ENCODE peak calls at places on chromosome 5, in eight cellular contexts. T is K562, M is heart left ventricle, F is breast epithelium, J is body of pancreas, Q is Peyer's patch, P is IMR-90, R is uterus. B is an unnamed sample.

GRCh38 chr5:55276771-55277170 is 30.7 kb downstream of the DHX29 start:
- DNase-seq in T (no peak), M (no peak), F (no peak), J (no peak), Q (no peak), P (peak), R (no peak), B (no peak)

GRCh38 chr5:130605200-130605599 is 559.9 kb downstream of the HINT1 start:
- DNase-seq in T (no peak), M (no peak), F (no peak), J (no peak), Q (no peak), P (no peak), R (no peak), B (no peak)

GRCh38 chr5:86757824-86758223 is 140.1 kb downstream of the COX7C start:
- DNase-seq in T (peak), M (no peak), F (no peak), J (no peak), Q (no peak), P (peak), R (no peak), B (no peak)

GRCh38 chr5:92800360-92800759 is 780.7 kb downstream of the NR2F1-AS1 start:
- DNase-seq in T (no peak), M (no peak), F (no peak), J (no peak), Q (no peak), P (peak), R (no peak), B (no peak)

GRCh38 chr5:40680741-40681350 is 1.1 kb downstream of the PTGER4 start:
- DNase-seq in T (no peak), M (no peak), F (no peak), J (peak), Q (peak), P (no peak), R (peak), B (no peak)

GRCh38 chr5:126847318-126848221 is 70.6 kb downstream of the LMNB1 start:
- DNase-seq in T (peak), M (no peak), F (no peak), J (no peak), Q (no peak), P (no peak), R (no peak), B (no peak)

GRCh38 chr5:112208699-112209615 is 210.1 kb downstream of the EPB41L4A start:
- DNase-seq in T (no peak), M (no peak), F (no peak), J (no peak), Q (no peak), P (peak), R (no peak), B (no peak)

GRCh38 chr5:133410335-133410828 is 202.0 kb downstream of the FSTL4 start:
- DNase-seq in T (no peak), M (peak), F (no peak), J (no peak), Q (no peak), P (no peak), R (no peak), B (peak)

GRCh38 chr5:55857247-55857640 is 6.1 kb downstream of the IL31RA start:
- DNase-seq in T (no peak), M (no peak), F (no peak), J (no peak), Q (no peak), P (no peak), R (no peak), B (no peak)

GRCh38 chr5:115098041-115098702 is 71.5 kb downstream of the TRIM36 start:
- DNase-seq in T (peak), M (no peak), F (no peak), J (peak), Q (no peak), P (peak), R (no peak), B (no peak)

GRCh38 chr5:4901890-4902289 is 238.2 kb upstream of the ADAMTS16 start:
- DNase-seq in T (no peak), M (no peak), F (no peak), J (no peak), Q (no peak), P (no peak), R (no peak), B (no peak)

GRCh38 chr5:124883686-124884085 is 137.2 kb upstream of the ZNF608 start:
- DNase-seq in T (no peak), M (no peak), F (no peak), J (no peak), Q (no peak), P (no peak), R (no peak), B (no peak)

GRCh38 chr5:16894236-16895057 is 41.6 kb downstream of the MYO10 start:
- DNase-seq in T (no peak), M (no peak), F (peak), J (peak), Q (no peak), P (peak), R (no peak), B (no peak)

GRCh38 chr5:147174671-147175070 is 60.2 kb upstream of the STK32A start:
- DNase-seq in T (no peak), M (no peak), F (no peak), J (no peak), Q (no peak), P (no peak), R (no peak), B (no peak)

GRCh38 chr5:147177125-147177840 is 57.5 kb upstream of the STK32A start:
- DNase-seq in T (no peak), M (no peak), F (no peak), J (no peak), Q (no peak), P (peak), R (no peak), B (no peak)

GRCh38 chr5:147179555-147180147 is 55.2 kb upstream of the STK32A start:
- DNase-seq in T (no peak), M (no peak), F (no peak), J (no peak), Q (no peak), P (no peak), R (no peak), B (no peak)

GRCh38 chr5:147175516-147176097 is 59.2 kb upstream of the STK32A start:
- DNase-seq in T (no peak), M (no peak), F (no peak), J (no peak), Q (no peak), P (no peak), R (no peak), B (no peak)

DNA sequence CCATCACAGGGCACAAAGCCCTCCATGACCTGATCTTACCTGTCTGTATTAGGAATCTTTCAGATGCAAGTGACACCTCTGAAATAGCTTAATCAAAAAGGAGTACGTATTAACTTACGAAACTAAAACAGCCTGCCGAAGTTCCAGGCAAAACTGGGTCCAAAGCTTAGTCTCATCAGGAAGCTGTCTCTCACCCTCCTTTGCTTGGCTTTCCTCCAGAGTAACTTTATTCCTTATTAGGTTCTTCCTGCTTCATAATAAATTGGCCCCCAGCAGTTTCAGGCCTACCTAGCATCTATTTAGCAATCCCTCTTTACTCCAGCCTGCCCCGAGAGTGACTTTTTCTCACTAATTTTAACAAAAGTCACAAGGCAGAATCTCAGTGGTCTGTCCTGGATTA is 58.4 kb upstream of the STK32A start:
- DNase-seq in T (no peak), M (no peak), F (no peak), J (peak), Q (no peak), P (no peak), R (no peak), B (no peak)
- TF ChIP-seq POLR2A in T (no peak), M (no peak), F (no peak), J (no peak), Q (no peak), P (no peak), R (no peak), B (no peak)

DNA sequence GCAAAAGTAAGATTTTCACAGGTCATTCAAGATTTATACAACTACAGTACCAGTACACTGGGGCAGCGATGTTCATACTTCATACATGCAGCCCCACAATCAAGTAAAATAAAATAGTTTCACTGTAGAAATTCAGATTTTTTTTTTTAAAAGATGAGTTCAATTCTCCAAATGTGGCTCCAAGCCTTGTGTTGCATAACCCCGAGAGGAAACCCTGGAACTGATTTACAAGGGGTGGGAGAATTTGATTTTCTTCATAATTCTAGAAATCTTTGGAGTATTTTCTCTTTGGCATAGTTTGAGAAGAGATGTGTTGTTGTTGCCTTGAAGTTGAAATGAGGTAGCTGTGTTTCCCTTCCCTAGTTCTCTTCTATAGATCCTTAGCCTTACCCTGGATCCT is 3.0 kb downstream of the RHOBTB3 start:
- DNase-seq in T (no peak), M (no peak), F (no peak), J (no peak), Q (no peak), P (no peak), R (no peak), B (no peak)
- H3K4me3 ChIP-seq in T (peak), M (peak), F (no peak), J (no peak), Q (peak), P (peak), R (peak), B (no peak)

DNA sequence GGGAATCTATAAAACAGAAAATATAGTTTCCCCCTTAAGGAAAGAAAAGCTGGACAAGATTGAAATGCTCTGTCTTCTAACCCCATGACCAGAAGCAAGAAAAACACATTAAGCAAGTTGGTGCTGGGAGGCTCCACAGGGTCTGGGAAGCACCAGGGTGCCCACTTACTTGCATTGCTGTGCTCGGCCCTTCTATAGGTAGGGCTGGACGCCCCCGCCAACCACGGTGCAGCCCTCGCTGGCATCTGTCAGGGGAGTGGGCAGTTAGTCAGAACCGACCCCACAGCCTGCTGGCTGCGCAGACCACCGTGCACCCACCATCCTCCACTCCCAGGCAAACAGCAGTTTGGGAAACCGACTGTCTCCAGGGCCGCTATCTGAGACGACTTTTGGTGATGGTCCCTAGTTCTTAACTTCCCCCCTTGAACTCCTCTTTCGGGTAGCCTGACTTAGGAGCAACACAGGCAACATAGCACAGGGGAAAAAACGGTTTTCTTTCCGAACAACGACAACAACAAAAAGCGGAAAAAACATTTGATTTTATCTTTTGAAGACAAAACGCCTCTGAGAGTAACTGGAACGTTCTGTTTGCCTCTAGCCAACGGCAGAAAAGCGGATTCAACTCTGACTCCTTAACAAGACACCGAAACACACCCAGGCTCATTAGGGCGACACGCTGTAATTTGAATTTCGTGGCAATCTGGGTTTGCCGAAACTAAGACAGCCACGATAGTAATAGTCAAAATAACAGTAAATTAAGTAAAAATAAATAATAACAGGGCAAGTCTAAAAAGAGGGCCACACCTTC is 3.9 kb downstream of the IRX2 start:
- DNase-seq in T (no peak), M (no peak), F (no peak), J (no peak), Q (no peak), P (no peak), R (no peak), B (no peak)
- TF ChIP-seq POLR2A in T (no peak), M (no peak), F (no peak), J (no peak), Q (no peak), P (no peak), R (no peak), B (no peak)

GRCh38 chr5:14187157-14187556 is 44.0 kb downstream of the TRIO start:
- DNase-seq in T (no peak), M (no peak), F (no peak), J (no peak), Q (no peak), P (no peak), R (no peak), B (no peak)
- H3K4me3 ChIP-seq in T (no peak), M (no peak), F (no peak), J (no peak), Q (no peak), P (no peak), R (no peak), B (no peak)

DNA sequence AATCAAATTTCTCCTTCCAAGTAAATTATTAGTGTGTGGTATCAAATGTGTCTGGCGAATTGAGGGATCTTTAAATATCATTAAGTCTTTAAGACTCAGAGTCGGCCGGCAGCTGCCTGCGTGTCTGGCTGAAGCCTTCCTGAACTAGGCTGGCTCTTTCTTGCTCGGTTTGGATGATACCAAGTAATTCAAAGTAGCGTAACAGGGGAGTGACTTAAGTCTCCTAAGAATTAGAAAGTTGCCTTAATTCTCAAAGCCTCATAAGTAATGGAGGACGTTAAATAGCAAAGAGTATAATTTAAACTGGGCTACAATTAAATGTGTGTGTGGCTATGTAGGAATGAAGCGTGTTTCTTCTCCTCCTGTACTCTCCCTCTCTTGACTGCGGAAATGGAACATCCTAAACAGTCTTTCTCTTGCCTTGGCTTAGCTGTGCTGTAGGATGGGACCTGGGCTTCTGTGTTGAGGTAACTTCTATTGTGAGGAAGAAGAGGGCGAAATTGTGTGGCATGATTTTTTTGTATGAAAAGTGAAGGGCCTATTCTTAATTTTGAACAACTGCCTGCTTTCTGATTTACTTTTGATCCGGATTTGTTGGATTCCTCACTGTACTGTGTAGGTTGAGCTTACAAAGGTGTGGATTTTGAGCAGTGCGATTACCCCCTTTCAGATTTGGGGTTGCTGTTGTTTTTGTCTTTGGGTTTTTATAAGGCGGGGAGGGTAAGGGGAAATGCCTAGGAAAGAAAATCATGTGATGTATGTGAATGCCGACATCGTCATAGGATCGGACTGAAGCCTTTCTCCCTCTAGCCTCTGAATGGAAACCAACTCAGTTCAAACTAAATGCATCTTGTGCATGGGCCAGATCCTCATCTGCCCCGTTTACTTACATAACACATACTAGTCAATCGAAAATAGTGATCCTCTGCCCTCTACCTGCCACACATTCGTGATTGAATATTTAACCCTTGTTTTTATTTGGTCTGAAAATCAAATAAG is 29.9 kb downstream of the CPEB4 start:
- DNase-seq in T (peak), M (peak), F (peak), J (peak), Q (peak), P (peak), R (peak), B (no peak)
- TF ChIP-seq POLR2A in T (peak), M (no peak), F (no peak), J (peak), Q (peak), P (peak), R (peak), B (no peak)

GRCh38 chr5:156914371-156914737 is 48.7 kb downstream of the TIMD4 start:
- DNase-seq in T (no peak), M (no peak), F (no peak), J (no peak), Q (no peak), P (no peak), R (no peak), B (no peak)
- H3K4me3 ChIP-seq in T (no peak), M (no peak), F (no peak), J (no peak), Q (no peak), P (no peak), R (no peak), B (no peak)

DNA sequence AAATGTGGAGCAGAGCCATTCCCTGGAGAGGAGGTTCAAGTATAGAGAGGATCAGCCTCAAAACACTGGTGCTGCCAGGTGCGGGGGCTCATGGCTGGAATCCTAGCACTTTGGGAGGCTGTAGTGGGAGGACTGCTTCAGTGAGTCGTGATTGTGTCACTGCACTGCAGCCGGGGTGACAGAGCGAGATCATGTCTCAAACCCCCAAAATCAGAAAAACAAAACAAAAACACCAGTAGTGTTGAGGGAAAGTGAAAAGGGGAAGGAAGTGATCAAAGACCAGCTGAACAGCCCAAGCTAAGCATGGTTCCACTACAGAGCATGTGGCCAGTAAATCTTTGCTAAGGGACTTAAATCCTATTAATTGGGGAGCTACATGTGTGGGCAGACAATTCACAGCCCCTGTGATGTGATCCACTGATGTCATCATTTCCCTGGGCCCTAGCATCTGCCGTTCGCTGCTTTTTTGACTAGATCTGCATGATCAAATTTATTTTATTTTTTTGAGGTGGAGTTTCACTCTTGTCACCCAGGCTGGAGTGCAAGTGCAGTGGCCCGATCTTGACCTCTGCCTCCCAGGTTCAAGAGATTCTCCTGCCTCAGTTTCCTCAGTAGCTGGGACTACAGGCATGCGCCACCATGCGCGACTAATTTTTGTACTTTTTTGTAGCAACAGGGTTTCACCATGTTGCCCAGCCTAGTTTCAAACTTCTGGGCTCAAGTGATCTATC is 2.7 kb upstream of the PCBD2 start:
- DNase-seq in T (no peak), M (no peak), F (no peak), J (no peak), Q (peak), P (peak), R (no peak), B (no peak)
- TF ChIP-seq POLR2A in T (no peak), M (no peak), F (no peak), J (no peak), Q (no peak), P (no peak), R (no peak), B (no peak)

B was measured in lower leg skin.